ENCODE peak calls at places on chromosomes 12 and 14, in eight cellular contexts. K is B cell; E is upper lobe of right lung; F is naive B cell; L is activated CD4-positive, alpha-beta memory T cell treated with anti-CD3 and anti-CD28 coated beads for 36 hours; Y is activated T-helper 2 cell treated with anti-CD3 and anti-CD28 coated beads, Interferon-gamma antibody, Interleukin-2, Interleukin-4, amounts not matched to agents 10 μg/mL and 5 μg/mL and 100 μg/mL, durations not matched to agents 14 hours and 24 hours and 36 hours; G is HFFc6; A is stimulated activated naive B cell treated with anti-CD40 and anti-IgM and Interleukin-4, amounts not matched to agents 10 μg/mL and 1 μg/mL and 100 μg/mL, for 72 hours. U is an unnamed sample.

GRCh38 chr12:124387510-124387855 is 92.6 kb downstream of the RFLNA start:
- DNase-seq in K (no peak), E (peak), F (no peak), L (no peak), Y (no peak), G (no peak), A (no peak), U (no peak)

GRCh38 chr12:110229409-110229808 is 51.6 kb upstream of the ATP2A2 start:
- DNase-seq in K (no peak), E (no peak), F (no peak), L (no peak), Y (no peak), G (no peak), A (no peak), U (no peak)

GRCh38 chr14:51676549-51676948 is 24.8 kb downstream of the FRMD6 start:
- DNase-seq in K (no peak), E (no peak), F (no peak), L (no peak), Y (no peak), G (no peak), A (no peak), U (no peak)

GRCh38 chr14:68440776-68441175 is 352.1 kb downstream of the ZFP36L1 start:
- DNase-seq in K (no peak), E (no peak), F (no peak), L (no peak), Y (no peak), G (peak), A (no peak), U (no peak)

GRCh38 chr12:98354520-98354919 is 160.9 kb upstream of the TMPO start:
- DNase-seq in K (no peak), E (no peak), F (no peak), L (no peak), Y (no peak), G (no peak), A (no peak), U (no peak)

GRCh38 chr12:530871-531270 is 71.1 kb downstream of the B4GALNT3 start:
- DNase-seq in K (no peak), E (no peak), F (no peak), L (no peak), Y (no peak), G (no peak), A (no peak), U (no peak)

GRCh38 chr12:47216150-47216677 is 136.5 kb upstream of the AMIGO2 start:
- DNase-seq in K (peak), E (no peak), F (peak), L (peak), Y (peak), G (no peak), A (peak), U (peak)

GRCh38 chr12:104790296-104791125 is 167.6 kb downstream of the SLC41A2 start:
- DNase-seq in K (peak), E (peak), F (peak), L (peak), Y (peak), G (no peak), A (peak), U (peak)

GRCh38 chr14:72611506-72611905 is 282.4 kb downstream of the DPF3 start:
- DNase-seq in K (no peak), E (no peak), F (no peak), L (no peak), Y (no peak), G (no peak), A (no peak), U (no peak)

GRCh38 chr12:64694130-64695078 is 64.8 kb downstream of the GNS start:
- DNase-seq in K (no peak), E (no peak), F (no peak), L (no peak), Y (no peak), G (no peak), A (no peak), U (no peak)

GRCh38 chr12:112843272-112843671 is 51.7 kb downstream of the RPH3A start:
- DNase-seq in K (no peak), E (no peak), F (no peak), L (no peak), Y (no peak), G (no peak), A (no peak), U (no peak)

GRCh38 chr12:3191450-3191849 is 114.3 kb downstream of the TSPAN9 start:
- DNase-seq in K (no peak), E (no peak), F (no peak), L (no peak), Y (no peak), G (no peak), A (no peak), U (no peak)

GRCh38 chr12:47705571-47706425 is at the start of gene RPAP3:
- DNase-seq in K (peak), E (peak), F (peak), L (peak), Y (peak), G (peak), A (peak), U (peak)

GRCh38 chr12:106205208-106206069 is 42.4 kb downstream of the CKAP4 start:
- DNase-seq in K (no peak), E (no peak), F (no peak), L (no peak), Y (no peak), G (peak), A (no peak), U (no peak)